ENCODE peak calls at places on chromosomes 16 and 17, in ten cellular contexts. One of them, this sample, is unnamed.

GRCh38 chr17:48612456-48612853 is 1.6 kb upstream of the HOXB7 start:
- DNase-seq in Right ventricle myocardium superior: no peak
- DNase-seq in ureter: no peak
- DNase-seq in NCI-H510A: no peak
- DNase-seq in GF-D8: no peak
- DNase-seq in HuH-7: no peak
- DNase-seq in anterior cingulate cortex: no peak
- DNase-seq in NCI-H446: no peak
- DNase-seq in CD4-positive, alpha-beta T cell: no peak
- DNase-seq in heart right ventricle: no peak
- DNase-seq in this sample: no peak

GRCh38 chr16:8866118-8866883 is 2.5 kb downstream of the CARHSP1 start:
- DNase-seq in NCI-H510A: no peak
- DNase-seq in HuH-7: peak
- DNase-seq in NCI-H446: no peak
- DNase-seq in CD4-positive, alpha-beta T cell: no peak
- DNase-seq in anterior cingulate cortex: no peak
- DNase-seq in GF-D8: no peak
- DNase-seq in heart right ventricle: peak
- DNase-seq in Right ventricle myocardium superior: peak
- DNase-seq in ureter: no peak
- DNase-seq in this sample: peak

GRCh38 chr17:39194985-39195524 is 2.4 kb downstream of the CACNB1 start:
- DNase-seq in heart right ventricle: no peak
- DNase-seq in Right ventricle myocardium superior: no peak
- DNase-seq in GF-D8: no peak
- DNase-seq in ureter: no peak
- DNase-seq in NCI-H446: no peak
- DNase-seq in anterior cingulate cortex: peak
- DNase-seq in NCI-H510A: no peak
- DNase-seq in HuH-7: no peak
- DNase-seq in CD4-positive, alpha-beta T cell: no peak
- DNase-seq in this sample: no peak

GRCh38 chr17:44546711-44547606 is 10.3 kb upstream of the FZD2 start:
- DNase-seq in GF-D8: no peak
- DNase-seq in NCI-H446: no peak
- DNase-seq in HuH-7: no peak
- DNase-seq in CD4-positive, alpha-beta T cell: no peak
- DNase-seq in heart right ventricle: no peak
- DNase-seq in NCI-H510A: no peak
- DNase-seq in ureter: no peak
- DNase-seq in anterior cingulate cortex: no peak
- DNase-seq in Right ventricle myocardium superior: no peak
- DNase-seq in this sample: no peak

GRCh38 chr16:88380099-88380498 is 2.7 kb upstream of the ZNF469 start:
- DNase-seq in ureter: no peak
- DNase-seq in NCI-H510A: no peak
- DNase-seq in anterior cingulate cortex: no peak
- DNase-seq in NCI-H446: no peak
- DNase-seq in Right ventricle myocardium superior: peak
- DNase-seq in CD4-positive, alpha-beta T cell: no peak
- DNase-seq in GF-D8: no peak
- DNase-seq in HuH-7: no peak
- DNase-seq in heart right ventricle: no peak
- DNase-seq in this sample: no peak

GRCh38 chr17:52147431-52147830 is 11.1 kb downstream of the CA10 start:
- DNase-seq in ureter: no peak
- DNase-seq in Right ventricle myocardium superior: no peak
- DNase-seq in anterior cingulate cortex: no peak
- DNase-seq in NCI-H510A: no peak
- DNase-seq in NCI-H446: no peak
- DNase-seq in CD4-positive, alpha-beta T cell: no peak
- DNase-seq in HuH-7: no peak
- DNase-seq in GF-D8: no peak
- DNase-seq in heart right ventricle: no peak
- DNase-seq in this sample: no peak

GRCh38 chr17:80979547-80980378 is 11.9 kb upstream of the CHMP6 start:
- DNase-seq in NCI-H446: no peak
- DNase-seq in CD4-positive, alpha-beta T cell: no peak
- DNase-seq in Right ventricle myocardium superior: no peak
- DNase-seq in ureter: no peak
- DNase-seq in HuH-7: no peak
- DNase-seq in GF-D8: no peak
- DNase-seq in NCI-H510A: no peak
- DNase-seq in heart right ventricle: peak
- DNase-seq in anterior cingulate cortex: no peak
- DNase-seq in this sample: no peak

GRCh38 chr17:39996789-39997188 is 16.2 kb downstream of the PSMD3 start:
- DNase-seq in GF-D8: no peak
- DNase-seq in anterior cingulate cortex: no peak
- DNase-seq in NCI-H446: no peak
- DNase-seq in Right ventricle myocardium superior: peak
- DNase-seq in NCI-H510A: no peak
- DNase-seq in heart right ventricle: peak
- DNase-seq in ureter: no peak
- DNase-seq in HuH-7: no peak
- DNase-seq in CD4-positive, alpha-beta T cell: no peak
- DNase-seq in this sample: no peak

GRCh38 chr17:67602974-67603373 is 114.8 kb upstream of the NOL11 start:
- DNase-seq in HuH-7: peak
- DNase-seq in NCI-H510A: peak
- DNase-seq in ureter: no peak
- DNase-seq in heart right ventricle: no peak
- DNase-seq in GF-D8: no peak
- DNase-seq in NCI-H446: peak
- DNase-seq in Right ventricle myocardium superior: no peak
- DNase-seq in CD4-positive, alpha-beta T cell: peak
- DNase-seq in anterior cingulate cortex: no peak
- DNase-seq in this sample: no peak

GRCh38 chr17:79017546-79017945 is 6.4 kb upstream of the C1QTNF1 start:
- DNase-seq in NCI-H446: no peak
- DNase-seq in ureter: no peak
- DNase-seq in heart right ventricle: no peak
- DNase-seq in HuH-7: no peak
- DNase-seq in GF-D8: no peak
- DNase-seq in Right ventricle myocardium superior: no peak
- DNase-seq in anterior cingulate cortex: no peak
- DNase-seq in CD4-positive, alpha-beta T cell: no peak
- DNase-seq in NCI-H510A: no peak
- DNase-seq in this sample: no peak

GRCh38 chr17:56896217-56896967 is 17.5 kb downstream of the TRIM25 start:
- DNase-seq in GF-D8: no peak
- DNase-seq in heart right ventricle: no peak
- DNase-seq in Right ventricle myocardium superior: no peak
- DNase-seq in ureter: no peak
- DNase-seq in HuH-7: no peak
- DNase-seq in NCI-H510A: no peak
- DNase-seq in NCI-H446: no peak
- DNase-seq in anterior cingulate cortex: no peak
- DNase-seq in CD4-positive, alpha-beta T cell: no peak
- DNase-seq in this sample: no peak

GRCh38 chr17:65243838-65244237 is 106.7 kb downstream of the RGS9 start:
- DNase-seq in heart right ventricle: no peak
- DNase-seq in HuH-7: no peak
- DNase-seq in NCI-H510A: peak
- DNase-seq in NCI-H446: no peak
- DNase-seq in anterior cingulate cortex: no peak
- DNase-seq in GF-D8: no peak
- DNase-seq in Right ventricle myocardium superior: no peak
- DNase-seq in CD4-positive, alpha-beta T cell: no peak
- DNase-seq in ureter: no peak
- DNase-seq in this sample: no peak

GRCh38 chr17:48547839-48548686 is 3.2 kb upstream of the HOXB2 start:
- DNase-seq in NCI-H446: no peak
- DNase-seq in HuH-7: no peak
- DNase-seq in GF-D8: no peak
- DNase-seq in heart right ventricle: no peak
- DNase-seq in anterior cingulate cortex: no peak
- DNase-seq in ureter: no peak
- DNase-seq in Right ventricle myocardium superior: no peak
- DNase-seq in CD4-positive, alpha-beta T cell: peak
- DNase-seq in NCI-H510A: no peak
- DNase-seq in this sample: no peak

GRCh38 chr17:61645898-61646297 is 54.9 kb upstream of the NACA2 start:
- DNase-seq in ureter: no peak
- DNase-seq in Right ventricle myocardium superior: no peak
- DNase-seq in HuH-7: no peak
- DNase-seq in GF-D8: no peak
- DNase-seq in anterior cingulate cortex: no peak
- DNase-seq in NCI-H510A: no peak
- DNase-seq in heart right ventricle: no peak
- DNase-seq in CD4-positive, alpha-beta T cell: no peak
- DNase-seq in NCI-H446: no peak
- DNase-seq in this sample: no peak

GRCh38 chr16:56311208-56312027 is 113.9 kb downstream of the AMFR start:
- DNase-seq in GF-D8: no peak
- DNase-seq in anterior cingulate cortex: no peak
- DNase-seq in Right ventricle myocardium superior: no peak
- DNase-seq in ureter: no peak
- DNase-seq in HuH-7: peak
- DNase-seq in NCI-H510A: peak
- DNase-seq in heart right ventricle: no peak
- DNase-seq in NCI-H446: no peak
- DNase-seq in CD4-positive, alpha-beta T cell: no peak
- DNase-seq in this sample: no peak

GRCh38 chr17:74373838-74374606 is 6.7 kb downstream of the GPR142 start:
- DNase-seq in GF-D8: no peak
- DNase-seq in ureter: no peak
- DNase-seq in NCI-H510A: peak
- DNase-seq in Right ventricle myocardium superior: no peak
- DNase-seq in heart right ventricle: no peak
- DNase-seq in HuH-7: peak
- DNase-seq in anterior cingulate cortex: peak
- DNase-seq in NCI-H446: no peak
- DNase-seq in CD4-positive, alpha-beta T cell: no peak
- DNase-seq in this sample: no peak

GRCh38 chr16:27364493-27365141 is 37.4 kb upstream of the IL21R start:
- DNase-seq in NCI-H446: no peak
- DNase-seq in ureter: no peak
- DNase-seq in GF-D8: no peak
- DNase-seq in heart right ventricle: no peak
- DNase-seq in anterior cingulate cortex: no peak
- DNase-seq in Right ventricle myocardium superior: no peak
- DNase-seq in CD4-positive, alpha-beta T cell: no peak
- DNase-seq in NCI-H510A: peak
- DNase-seq in HuH-7: peak
- DNase-seq in this sample: no peak

This sample was measured in heart left ventricle.